ENCODE peak calls at places on chromosomes 4 and X, in four cellular contexts. L, V, O and N are unnamed samples.

GRCh38 chr4:103075435-103075893 is 1.1 kb downstream of the SLC9B2 start:
- DNase-seq in L (peak), V (no peak), O (peak), N (no peak)

GRCh38 chrX:135345328-135345645 is 36.0 kb downstream of the ETDC start:
- DNase-seq in L (peak), V (no peak), O (peak), N (no peak)

GRCh38 chrX:18871161-18871880 is 112.6 kb downstream of the PHKA2 start:
- DNase-seq in L (no peak), V (no peak), O (peak), N (no peak)

GRCh38 chrX:15350329-15350996 is 15.1 kb upstream of the PIGA start:
- DNase-seq in L (no peak), V (no peak), O (no peak), N (no peak)

GRCh38 chr4:1511441-1512041 is 105.3 kb upstream of the NKX1-1 start:
- DNase-seq in L (no peak), V (no peak), O (peak), N (no peak)

GRCh38 chr4:74258949-74259348 is 49.3 kb upstream of the EPGN start:
- DNase-seq in L (peak), V (no peak), O (peak), N (no peak)

GRCh38 chr4:124736526-124736925 is 24.0 kb upstream of the ANKRD50 start:
- DNase-seq in L (no peak), V (no peak), O (no peak), N (no peak)

GRCh38 chr4:4852591-4853362 is 6.7 kb upstream of the MSX1 start:
- DNase-seq in L (peak), V (no peak), O (peak), N (no peak)

GRCh38 chr4:15040916-15041463 is 38.7 kb downstream of the CPEB2 start:
- DNase-seq in L (peak), V (no peak), O (peak), N (no peak)

GRCh38 chr4:159206427-159206871 is 103.6 kb downstream of the RAPGEF2 start:
- DNase-seq in L (peak), V (no peak), O (no peak), N (no peak)

GRCh38 chrX:68196939-68197791 is 236.1 kb downstream of the OPHN1 start:
- DNase-seq in L (peak), V (no peak), O (peak), N (peak)

GRCh38 chr4:76897522-76898384 is at the start of gene SOWAHB:
- DNase-seq in L (peak), V (peak), O (no peak), N (peak)

GRCh38 chr4:164428561-164428960 is 325.4 kb upstream of the SMIM31 start:
- DNase-seq in L (no peak), V (no peak), O (no peak), N (no peak)

GRCh38 chrX:141760761-141761160 is 62.2 kb upstream of the SPANXD start:
- DNase-seq in L (peak), V (no peak), O (no peak), N (no peak)